ENCODE peak calls at places on chromosomes 5 and 9, in five cellular contexts. One of them, this sample, is unnamed.

GRCh38 chr5:138969323-138970013 is 94.3 kb upstream of the LRRTM2 start:
- DNase-seq in OCI-LY7: no peak
- DNase-seq in BJ: no peak
- DNase-seq in cardiac muscle cell: no peak
- DNase-seq in fibroblast of pulmonary artery: no peak
- DNase-seq in this sample: no peak

GRCh38 chr5:180395540-180396274 is 42.6 kb upstream of the GFPT2 start:
- DNase-seq in fibroblast of pulmonary artery: no peak
- DNase-seq in cardiac muscle cell: no peak
- DNase-seq in BJ: no peak
- DNase-seq in OCI-LY7: no peak
- DNase-seq in this sample: no peak

GRCh38 chr9:129568560-129569505 is 52.1 kb downstream of the C9orf50 start:
- DNase-seq in OCI-LY7: no peak
- DNase-seq in cardiac muscle cell: peak
- DNase-seq in fibroblast of pulmonary artery: no peak
- DNase-seq in BJ: no peak
- DNase-seq in this sample: peak

GRCh38 chr5:103744159-103744558 is 181.6 kb upstream of the NUDT12 start:
- DNase-seq in cardiac muscle cell: peak
- DNase-seq in OCI-LY7: no peak
- DNase-seq in fibroblast of pulmonary artery: peak
- DNase-seq in BJ: peak
- DNase-seq in this sample: no peak

GRCh38 chr5:134127376-134127861 is 12.9 kb downstream of the TCF7 start:
- DNase-seq in cardiac muscle cell: peak
- DNase-seq in OCI-LY7: peak
- DNase-seq in BJ: no peak
- DNase-seq in fibroblast of pulmonary artery: peak
- DNase-seq in this sample: no peak

GRCh38 chr9:70519912-70520724 is 105.7 kb upstream of the KLF9 start:
- DNase-seq in cardiac muscle cell: no peak
- DNase-seq in OCI-LY7: no peak
- DNase-seq in BJ: no peak
- DNase-seq in fibroblast of pulmonary artery: no peak
- DNase-seq in this sample: no peak

GRCh38 chr5:1018596-1018995 is 10.0 kb downstream of the NKD2 start:
- DNase-seq in OCI-LY7: no peak
- DNase-seq in cardiac muscle cell: no peak
- DNase-seq in BJ: no peak
- DNase-seq in fibroblast of pulmonary artery: no peak
- DNase-seq in this sample: no peak

GRCh38 chr9:70479880-70480291 is 65.4 kb upstream of the KLF9 start:
- DNase-seq in fibroblast of pulmonary artery: peak
- DNase-seq in cardiac muscle cell: peak
- DNase-seq in OCI-LY7: no peak
- DNase-seq in BJ: no peak
- DNase-seq in this sample: no peak

GRCh38 chr5:104952876-104953275 is 1390.3 kb upstream of the NUDT12 start:
- DNase-seq in fibroblast of pulmonary artery: no peak
- DNase-seq in OCI-LY7: no peak
- DNase-seq in BJ: no peak
- DNase-seq in cardiac muscle cell: no peak
- DNase-seq in this sample: no peak

GRCh38 chr5:154467655-154468354 is 10.2 kb downstream of the HAND1 start:
- DNase-seq in cardiac muscle cell: peak
- DNase-seq in fibroblast of pulmonary artery: peak
- DNase-seq in OCI-LY7: peak
- DNase-seq in BJ: no peak
- DNase-seq in this sample: peak

GRCh38 chr5:36369092-36369737 is 67.5 kb upstream of the RANBP3L start:
- DNase-seq in fibroblast of pulmonary artery: peak
- DNase-seq in OCI-LY7: no peak
- DNase-seq in BJ: no peak
- DNase-seq in cardiac muscle cell: peak
- DNase-seq in this sample: no peak

GRCh38 chr9:109039539-109039938 is 26.2 kb upstream of the CTNNAL1 start:
- DNase-seq in fibroblast of pulmonary artery: no peak
- DNase-seq in BJ: no peak
- DNase-seq in cardiac muscle cell: no peak
- DNase-seq in OCI-LY7: no peak
- DNase-seq in this sample: no peak

GRCh38 chr9:126439402-126439765 is 112.8 kb downstream of the MVB12B start:
- DNase-seq in cardiac muscle cell: peak
- DNase-seq in BJ: peak
- DNase-seq in OCI-LY7: no peak
- DNase-seq in fibroblast of pulmonary artery: peak
- DNase-seq in this sample: no peak

GRCh38 chr5:159849437-159850191 is 66.7 kb upstream of the ADRA1B start:
- DNase-seq in OCI-LY7: no peak
- DNase-seq in BJ: peak
- DNase-seq in cardiac muscle cell: peak
- DNase-seq in fibroblast of pulmonary artery: peak
- DNase-seq in this sample: no peak

GRCh38 chr9:78557540-78557939 is 260.6 kb downstream of the PSAT1 start:
- DNase-seq in cardiac muscle cell: no peak
- DNase-seq in BJ: no peak
- DNase-seq in OCI-LY7: no peak
- DNase-seq in fibroblast of pulmonary artery: no peak
- DNase-seq in this sample: no peak

GRCh38 chr5:137619191-137619870 is 116.6 kb downstream of the KLHL3 start:
- DNase-seq in BJ: peak
- DNase-seq in fibroblast of pulmonary artery: peak
- DNase-seq in cardiac muscle cell: peak
- DNase-seq in OCI-LY7: no peak
- DNase-seq in this sample: no peak

GRCh38 chr9:20041717-20042116 is 252.9 kb upstream of the SLC24A2 start:
- DNase-seq in fibroblast of pulmonary artery: no peak
- DNase-seq in cardiac muscle cell: no peak
- DNase-seq in OCI-LY7: no peak
- DNase-seq in BJ: no peak
- DNase-seq in this sample: no peak

GRCh38 chr5:130541617-130542221 is 623.3 kb downstream of the HINT1 start:
- DNase-seq in fibroblast of pulmonary artery: peak
- DNase-seq in BJ: no peak
- DNase-seq in cardiac muscle cell: peak
- DNase-seq in OCI-LY7: no peak
- DNase-seq in this sample: no peak

GRCh38 chr5:177455036-177455660 is 8.5 kb downstream of the PRR7 start:
- DNase-seq in BJ: no peak
- DNase-seq in fibroblast of pulmonary artery: peak
- DNase-seq in cardiac muscle cell: peak
- DNase-seq in OCI-LY7: peak
- DNase-seq in this sample: peak

GRCh38 chr9:123360161-123361085 is 4.4 kb downstream of the CRB2 start:
- DNase-seq in fibroblast of pulmonary artery: no peak
- DNase-seq in BJ: no peak
- DNase-seq in OCI-LY7: peak
- DNase-seq in cardiac muscle cell: peak
- DNase-seq in this sample: peak

GRCh38 chr9:94443039-94443722 is 111.7 kb upstream of the PCAT7 start:
- DNase-seq in BJ: no peak
- DNase-seq in OCI-LY7: no peak
- DNase-seq in fibroblast of pulmonary artery: no peak
- DNase-seq in cardiac muscle cell: no peak
- DNase-seq in this sample: no peak

GRCh38 chr9:125356032-125356431 is 94.4 kb downstream of the GAPVD1 start:
- DNase-seq in OCI-LY7: no peak
- DNase-seq in fibroblast of pulmonary artery: no peak
- DNase-seq in BJ: no peak
- DNase-seq in cardiac muscle cell: no peak
- DNase-seq in this sample: no peak

GRCh38 chr9:116154334-116154975 is 864 bp downstream of the PAPPA start:
- DNase-seq in cardiac muscle cell: peak
- DNase-seq in BJ: no peak
- DNase-seq in OCI-LY7: no peak
- DNase-seq in fibroblast of pulmonary artery: peak
- DNase-seq in this sample: peak

GRCh38 chr5:38420691-38421395 is 135.6 kb downstream of the LIFR start:
- DNase-seq in OCI-LY7: peak
- DNase-seq in fibroblast of pulmonary artery: peak
- DNase-seq in cardiac muscle cell: peak
- DNase-seq in BJ: no peak
- DNase-seq in this sample: peak

GRCh38 chr5:79878721-79879336 is 112.2 kb downstream of the MTX3 start:
- DNase-seq in fibroblast of pulmonary artery: peak
- DNase-seq in cardiac muscle cell: no peak
- DNase-seq in OCI-LY7: peak
- DNase-seq in BJ: no peak
- DNase-seq in this sample: peak

DNA sequence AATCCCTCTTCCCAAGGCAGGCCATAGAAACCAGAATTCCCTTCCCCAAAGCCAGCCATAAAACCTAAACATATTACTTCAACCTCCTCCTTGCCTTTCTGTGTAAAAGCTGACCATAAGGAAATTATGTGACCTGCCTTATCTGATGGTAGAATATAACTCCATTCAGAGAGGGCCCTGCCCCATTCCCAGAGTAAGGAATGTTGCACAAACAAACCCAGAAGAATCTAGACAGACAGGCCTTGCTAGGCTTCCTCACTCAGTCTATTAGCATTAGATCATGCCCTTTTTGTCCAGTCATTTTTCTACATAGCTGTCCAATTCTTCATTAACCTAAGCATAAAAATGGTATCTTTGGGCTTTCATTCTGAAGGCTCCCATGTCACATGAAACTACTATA is 17.8 kb upstream of the IFNB1 start:
- DNase-seq in cardiac muscle cell: no peak
- DNase-seq in fibroblast of pulmonary artery: no peak
- DNase-seq in BJ: no peak
- DNase-seq in OCI-LY7: no peak
- DNase-seq in this sample: peak
- H3K4me3 ChIP-seq in cardiac muscle cell: no peak
- H3K4me3 ChIP-seq in fibroblast of pulmonary artery: no peak
- H3K4me3 ChIP-seq in BJ: no peak
- H3K4me3 ChIP-seq in OCI-LY7: no peak
- H3K4me3 ChIP-seq in this sample: no peak

DNA sequence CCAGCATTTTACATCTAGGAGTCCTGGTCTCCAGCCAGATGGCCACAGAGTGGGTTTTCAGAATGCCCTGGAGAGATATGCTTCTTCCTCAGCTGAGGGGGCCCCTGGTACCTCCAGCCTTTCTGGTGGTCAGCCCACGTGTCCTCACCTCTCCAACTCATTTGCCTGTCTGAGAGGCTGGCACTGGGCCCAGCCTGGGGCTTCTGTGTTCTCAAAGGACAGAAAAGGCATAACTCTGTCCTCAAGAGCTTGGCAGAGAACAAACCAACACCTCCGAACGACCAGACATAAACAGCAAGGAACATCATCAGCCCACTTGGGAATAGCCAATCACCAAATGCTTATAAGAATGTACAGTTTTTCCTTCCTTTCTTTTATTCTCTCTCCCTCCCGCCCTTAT is 17.1 kb downstream of the ENG start:
- DNase-seq in fibroblast of pulmonary artery: no peak
- DNase-seq in cardiac muscle cell: peak
- DNase-seq in OCI-LY7: no peak
- DNase-seq in BJ: no peak
- DNase-seq in this sample: no peak
- TF ChIP-seq CTCF in fibroblast of pulmonary artery: no peak
- TF ChIP-seq CTCF in cardiac muscle cell: no peak
- TF ChIP-seq CTCF in OCI-LY7: no peak
- TF ChIP-seq CTCF in BJ: no peak
- TF ChIP-seq CTCF in this sample: no peak

GRCh38 chr9:110192531-110193326 is 15.2 kb downstream of the C9orf152 start:
- DNase-seq in cardiac muscle cell: peak
- DNase-seq in BJ: peak
- DNase-seq in fibroblast of pulmonary artery: peak
- DNase-seq in OCI-LY7: no peak
- DNase-seq in this sample: no peak
- H3K4me3 ChIP-seq in cardiac muscle cell: no peak
- H3K4me3 ChIP-seq in BJ: no peak
- H3K4me3 ChIP-seq in fibroblast of pulmonary artery: no peak
- H3K4me3 ChIP-seq in OCI-LY7: no peak
- H3K4me3 ChIP-seq in this sample: no peak

GRCh38 chr5:61625682-61626620 is 293.9 kb downstream of the ZSWIM6 start:
- DNase-seq in fibroblast of pulmonary artery: peak
- DNase-seq in OCI-LY7: no peak
- DNase-seq in BJ: no peak
- DNase-seq in cardiac muscle cell: peak
- DNase-seq in this sample: no peak

GRCh38 chr5:61624966-61625681 is 293.1 kb downstream of the ZSWIM6 start:
- DNase-seq in BJ: no peak
- DNase-seq in cardiac muscle cell: no peak
- DNase-seq in OCI-LY7: no peak
- DNase-seq in fibroblast of pulmonary artery: no peak
- DNase-seq in this sample: no peak

GRCh38 chr5:61624553-61624952 is 292.5 kb downstream of the ZSWIM6 start:
- DNase-seq in OCI-LY7: no peak
- DNase-seq in fibroblast of pulmonary artery: no peak
- DNase-seq in cardiac muscle cell: no peak
- DNase-seq in BJ: no peak
- DNase-seq in this sample: no peak

GRCh38 chr5:61620660-61621650 is 288.9 kb downstream of the ZSWIM6 start:
- DNase-seq in cardiac muscle cell: no peak
- DNase-seq in fibroblast of pulmonary artery: no peak
- DNase-seq in OCI-LY7: no peak
- DNase-seq in BJ: no peak
- DNase-seq in this sample: no peak

GRCh38 chr5:61623401-61624069 is 291.5 kb downstream of the ZSWIM6 start:
- DNase-seq in cardiac muscle cell: no peak
- DNase-seq in BJ: no peak
- DNase-seq in fibroblast of pulmonary artery: no peak
- DNase-seq in OCI-LY7: no peak
- DNase-seq in this sample: peak
- TF ChIP-seq CTCF in cardiac muscle cell: peak
- TF ChIP-seq CTCF in BJ: no peak
- TF ChIP-seq CTCF in fibroblast of pulmonary artery: peak
- TF ChIP-seq CTCF in OCI-LY7: peak
- TF ChIP-seq CTCF in this sample: peak

GRCh38 chr5:112165399-112165798 is 253.7 kb downstream of the EPB41L4A start:
- DNase-seq in cardiac muscle cell: no peak
- DNase-seq in fibroblast of pulmonary artery: no peak
- DNase-seq in OCI-LY7: no peak
- DNase-seq in BJ: no peak
- DNase-seq in this sample: no peak

GRCh38 chr5:112160652-112161391 is 258.3 kb downstream of the EPB41L4A start:
- DNase-seq in fibroblast of pulmonary artery: peak
- DNase-seq in OCI-LY7: peak
- DNase-seq in cardiac muscle cell: peak
- DNase-seq in BJ: peak
- DNase-seq in this sample: peak

GRCh38 chr5:112165897-112166737 is 253.0 kb downstream of the EPB41L4A start:
- DNase-seq in OCI-LY7: no peak
- DNase-seq in BJ: no peak
- DNase-seq in fibroblast of pulmonary artery: no peak
- DNase-seq in cardiac muscle cell: no peak
- DNase-seq in this sample: peak

GRCh38 chr5:112161392-112161748 is 257.7 kb downstream of the EPB41L4A start:
- DNase-seq in BJ: no peak
- DNase-seq in cardiac muscle cell: no peak
- DNase-seq in OCI-LY7: no peak
- DNase-seq in fibroblast of pulmonary artery: no peak
- DNase-seq in this sample: no peak

GRCh38 chr5:112163435-112163834 is 255.6 kb downstream of the EPB41L4A start:
- DNase-seq in fibroblast of pulmonary artery: no peak
- DNase-seq in cardiac muscle cell: no peak
- DNase-seq in BJ: no peak
- DNase-seq in OCI-LY7: no peak
- DNase-seq in this sample: no peak
- H3K4me3 ChIP-seq in fibroblast of pulmonary artery: no peak
- H3K4me3 ChIP-seq in cardiac muscle cell: no peak
- H3K4me3 ChIP-seq in BJ: no peak
- H3K4me3 ChIP-seq in OCI-LY7: no peak
- H3K4me3 ChIP-seq in this sample: no peak